ENCODE peak calls at places on chromosome 5, in seven cellular contexts. Y, L, Q, P, A, X and S are unnamed samples.

GRCh38 chr5:158590936-158591863 is 508.5 kb downstream of the EBF1 start:
- DNase-seq in Y (no peak), L (no peak), Q (peak), P (peak), A (peak), X (no peak), S (no peak)

GRCh38 chr5:147485046-147485445 is 24.8 kb downstream of the DPYSL3 start:
- DNase-seq in Y (no peak), L (no peak), Q (peak), P (no peak), A (no peak), X (no peak), S (no peak)

GRCh38 chr5:90473321-90474234 is 993 bp downstream of the MBLAC2 start:
- DNase-seq in Y (no peak), L (peak), Q (no peak), P (peak), A (peak), X (peak), S (peak)

GRCh38 chr5:162996052-162996451 is 441.3 kb upstream of the CCNG1 start:
- DNase-seq in Y (no peak), L (no peak), Q (no peak), P (no peak), A (no peak), X (no peak), S (no peak)

GRCh38 chr5:53815471-53815870 is 255.0 kb downstream of the NDUFS4 start:
- DNase-seq in Y (no peak), L (no peak), Q (no peak), P (no peak), A (no peak), X (no peak), S (no peak)

GRCh38 chr5:132079081-132079480 is 5.5 kb downstream of the CSF2 start:
- DNase-seq in Y (no peak), L (no peak), Q (no peak), P (no peak), A (no peak), X (no peak), S (no peak)

GRCh38 chr5:171635846-171636245 is 149.8 kb upstream of the SMIM23 start:
- DNase-seq in Y (no peak), L (no peak), Q (no peak), P (no peak), A (no peak), X (no peak), S (no peak)

GRCh38 chr5:87413116-87413645 is 451 bp upstream of the CCNH start:
- DNase-seq in Y (no peak), L (peak), Q (no peak), P (peak), A (peak), X (no peak), S (no peak)

GRCh38 chr5:179293276-179293675 is 52.0 kb downstream of the ADAMTS2 start:
- DNase-seq in Y (no peak), L (no peak), Q (peak), P (no peak), A (no peak), X (no peak), S (no peak)